ENCODE peak calls at places on chromosomes 16 and 17, in four cellular contexts. L is ovary, H is H1, P is stomach. Z is an unnamed sample.

GRCh38 chr17:7137182-7137943 is 22.7 kb upstream of the ASGR2 start:
- DNase-seq in L (no peak), H (no peak), P (no peak), Z (no peak)

GRCh38 chr16:660459-661183 is 7.3 kb upstream of the RHOT2 start:
- DNase-seq in L (peak), H (peak), P (peak), Z (peak)

GRCh38 chr17:38509008-38509771 is 80.9 kb downstream of the ARHGAP23 start:
- DNase-seq in L (peak), H (peak), P (peak), Z (peak)

GRCh38 chr17:147796-148740 is 10.7 kb downstream of the SCGB1C2 start:
- DNase-seq in L (peak), H (peak), P (peak), Z (no peak)

GRCh38 chr16:72884037-72884436 is 163.9 kb downstream of the ZFHX3 start:
- DNase-seq in L (no peak), H (no peak), P (no peak), Z (no peak)

GRCh38 chr17:20009302-20010098 is at the start of gene SPECC1:
- DNase-seq in L (peak), H (peak), P (peak), Z (peak)

GRCh38 chr16:26987631-26988030 is 79.1 kb upstream of the C16orf82 start:
- DNase-seq in L (no peak), H (no peak), P (no peak), Z (no peak)

GRCh38 chr17:57782051-57782490 is 37.0 kb upstream of the CCDC182 start:
- DNase-seq in L (no peak), H (no peak), P (no peak), Z (no peak)

GRCh38 chr16:69386596-69386995 is 789 bp upstream of the TERF2 start:
- DNase-seq in L (no peak), H (no peak), P (no peak), Z (no peak)

GRCh38 chr16:60331168-60331567 is 1597.1 kb upstream of the GOT2 start:
- DNase-seq in L (no peak), H (no peak), P (no peak), Z (no peak)

GRCh38 chr16:49876716-49877129 is 20.8 kb upstream of the ZNF423 start:
- DNase-seq in L (peak), H (peak), P (peak), Z (peak)

GRCh38 chr17:30503558-30503957 is 26.4 kb downstream of the GOSR1 start:
- DNase-seq in L (no peak), H (no peak), P (no peak), Z (no peak)

GRCh38 chr17:73973881-73974409 is 229.5 kb upstream of the RPL38 start:
- DNase-seq in L (no peak), H (no peak), P (no peak), Z (no peak)

GRCh38 chr17:61369751-61370150 is 29.9 kb upstream of the TBX2 start:
- DNase-seq in L (no peak), H (no peak), P (no peak), Z (no peak)

GRCh38 chr17:50397111-50397918 is at the start of gene LRRC59:
- DNase-seq in L (peak), H (peak), P (peak), Z (peak)
- TF ChIP-seq EP300 in L (no peak), H (peak), P (no peak), Z (no peak)

GRCh38 chr17:79137791-79138190 is 63.2 kb downstream of the ENGASE start:
- DNase-seq in L (no peak), H (no peak), P (no peak), Z (no peak)
- TF ChIP-seq EP300 in L (no peak), H (no peak), P (no peak), Z (no peak)

GRCh38 chr17:2711608-2712299 is at the start of gene CLUH:
- DNase-seq in L (peak), H (peak), P (peak), Z (peak)
- TF ChIP-seq EP300 in L (peak), H (no peak), P (peak), Z (no peak)

GRCh38 chr17:81298991-81299733 is 4.1 kb upstream of the SLC38A10 start:
- DNase-seq in L (peak), H (no peak), P (no peak), Z (no peak)
- TF ChIP-seq EP300 in L (no peak), H (no peak), P (no peak), Z (no peak)

GRCh38 chr16:29290631-29291247 is 115.8 kb downstream of the NPIPB11 start:
- DNase-seq in L (peak), H (peak), P (peak), Z (peak)
- TF ChIP-seq EP300 in L (no peak), H (no peak), P (no peak), Z (peak)

GRCh38 chr16:2468725-2469398 is 2.2 kb upstream of the NTN3 start:
- DNase-seq in L (peak), H (peak), P (no peak), Z (no peak)

GRCh38 chr16:2467301-2468141 is 3.6 kb upstream of the NTN3 start:
- DNase-seq in L (peak), H (peak), P (peak), Z (peak)

GRCh38 chr16:2465653-2466415 is 5.3 kb upstream of the NTN3 start:
- DNase-seq in L (no peak), H (peak), P (no peak), Z (peak)

GRCh38 chr16:2468142-2468724 is 2.9 kb upstream of the NTN3 start:
- DNase-seq in L (no peak), H (peak), P (no peak), Z (peak)

GRCh38 chr16:2466667-2467300 is 4.3 kb upstream of the NTN3 start:
- DNase-seq in L (no peak), H (no peak), P (no peak), Z (no peak)
- TF ChIP-seq EP300 in L (no peak), H (no peak), P (no peak), Z (no peak)

GRCh38 chr16:89842471-89843408 is 14.5 kb downstream of the SPIRE2 start:
- DNase-seq in L (no peak), H (no peak), P (no peak), Z (no peak)
- TF ChIP-seq EP300 in L (no peak), H (no peak), P (no peak), Z (no peak)

DNA sequence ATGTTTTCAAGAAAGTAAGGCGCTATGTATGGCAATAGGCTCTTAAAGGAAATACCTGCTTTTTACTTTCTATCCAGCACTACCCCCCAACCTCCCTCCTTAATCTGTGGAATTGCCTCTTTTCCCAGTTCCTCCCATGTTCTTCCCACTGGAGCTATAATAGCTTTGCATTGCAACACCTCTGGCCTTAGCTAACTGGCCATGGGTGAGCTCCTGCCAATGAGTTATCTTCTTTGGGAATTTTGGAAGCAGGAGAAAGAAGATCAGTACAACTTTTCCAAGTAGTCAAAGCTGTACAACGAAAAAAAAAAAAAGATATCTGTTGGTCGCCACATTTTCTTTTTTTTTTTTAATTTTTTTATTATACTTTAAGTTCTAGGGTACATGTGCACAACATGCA is 398.0 kb downstream of the NPIPA8 start:
- DNase-seq in L (no peak), H (no peak), P (no peak), Z (no peak)
- TF ChIP-seq EP300 in L (no peak), H (no peak), P (no peak), Z (no peak)

GRCh38 chr17:13590441-13590840 is 11.3 kb downstream of the HS3ST3A1 start:
- DNase-seq in L (no peak), H (no peak), P (no peak), Z (no peak)
- TF ChIP-seq EP300 in L (no peak), H (no peak), P (no peak), Z (no peak)

DNA sequence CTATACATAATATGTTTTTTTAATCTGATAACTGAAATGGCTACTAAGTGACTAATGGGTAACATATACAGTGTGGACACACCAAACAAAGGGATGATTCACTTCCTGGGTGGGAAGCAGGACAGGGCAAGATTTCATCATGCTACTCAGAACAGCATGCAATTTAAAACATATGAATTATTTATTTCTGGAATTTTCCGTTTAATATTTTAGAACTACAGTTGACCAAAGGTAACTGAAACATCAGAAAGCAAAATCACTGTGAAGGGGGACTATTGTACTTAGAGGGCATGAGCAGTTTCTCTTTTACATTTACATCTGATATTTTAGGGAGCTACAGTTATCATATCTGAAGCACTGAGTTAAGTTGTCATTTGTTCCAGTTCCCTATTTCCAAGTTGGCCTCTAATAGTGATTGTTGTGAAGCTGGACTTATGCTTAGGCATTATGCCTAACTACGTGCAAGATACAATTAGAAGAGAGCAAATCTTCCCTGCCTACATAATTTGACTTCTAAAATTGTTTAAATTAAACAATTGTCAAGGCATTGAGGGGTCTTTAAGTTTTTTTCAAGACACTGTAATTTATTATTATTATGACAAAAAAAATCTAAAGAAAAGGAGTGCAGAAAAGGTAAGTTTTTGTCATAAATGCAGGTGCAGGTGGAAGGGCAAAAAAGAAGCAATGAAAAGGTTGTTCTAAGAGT is 34.3 kb upstream of the ABCA6 start:
- DNase-seq in L (no peak), H (no peak), P (no peak), Z (peak)
- TF ChIP-seq EP300 in L (no peak), H (no peak), P (no peak), Z (peak)

Z was measured in A549.